ENCODE peak calls at places on chromosome 1, in eight cellular contexts. R is renal cortical epithelial cell; O is K562; B is DMS153; X is nephron progenitor cell; J is stimulated activated CD8-positive, alpha-beta memory T cell treated with anti-CD3 and anti-CD28 coated beads, Interleukin-12 subunit alpha, Interleukin-12 subunit beta, amount 100 ng/mL, for 4 hours; Z is stimulated activated CD4-positive, alpha-beta T cell treated with anti-CD3 and anti-CD28 coated beads, Interleukin-1b, Interleukin-23, amount 100 ng/mL, for 4 hours; N is HL-60. I is an unnamed sample.

GRCh38 chr1:161225178-161225533 is 704 bp upstream of the TOMM40L start:
- DNase-seq in R (no peak), O (no peak), B (no peak), X (no peak), J (no peak), Z (no peak), N (no peak), I (no peak)

GRCh38 chr1:34320081-34320480 is 143.4 kb downstream of the C1orf94 start:
- DNase-seq in R (no peak), O (no peak), B (no peak), X (no peak), J (no peak), Z (no peak), N (no peak), I (no peak)

GRCh38 chr1:42848823-42849537 is 2.6 kb downstream of the ZNF691 start:
- DNase-seq in R (no peak), O (no peak), B (no peak), X (no peak), J (no peak), Z (no peak), N (no peak), I (no peak)

GRCh38 chr1:25210728-25211127 is 21.6 kb downstream of the SYF2 start:
- DNase-seq in R (no peak), O (no peak), B (no peak), X (no peak), J (no peak), Z (no peak), N (no peak), I (no peak)

GRCh38 chr1:25619101-25619890 is 2.7 kb downstream of the MAN1C1 start:
- DNase-seq in R (no peak), O (peak; percentile 61), B (peak; percentile 33), X (peak; percentile 82), J (no peak), Z (peak; percentile 39), N (no peak), I (peak; percentile 28)

GRCh38 chr1:241391926-241392710 is 35.1 kb upstream of the RGS7 start:
- DNase-seq in R (no peak), O (no peak), B (peak; percentile 83), X (no peak), J (no peak), Z (no peak), N (no peak), I (no peak)

GRCh38 chr1:192675716-192676115 is 39.8 kb downstream of the RGS13 start:
- DNase-seq in R (no peak), O (no peak), B (no peak), X (no peak), J (no peak), Z (no peak), N (no peak), I (no peak)

GRCh38 chr1:116508984-116509980 is 61.5 kb downstream of the CD58 start:
- DNase-seq in R (peak; percentile 97), O (peak; percentile 51), B (no peak), X (no peak), J (no peak), Z (no peak), N (no peak), I (no peak)

GRCh38 chr1:187517508-187517907 is 688.8 kb downstream of the PLA2G4A start:
- DNase-seq in R (no peak), O (no peak), B (peak; percentile 89), X (no peak), J (no peak), Z (no peak), N (no peak), I (no peak)

GRCh38 chr1:85940621-85941306 is 215.8 kb downstream of the COL24A1 start:
- DNase-seq in R (no peak), O (no peak), B (no peak), X (no peak), J (no peak), Z (no peak), N (no peak), I (no peak)

GRCh38 chr1:244221961-244222360 is 170.9 kb downstream of the ZBTB18 start:
- DNase-seq in R (no peak), O (no peak), B (no peak), X (no peak), J (no peak), Z (no peak), N (no peak), I (no peak)

GRCh38 chr1:61318319-61319125 is 236.2 kb downstream of the NFIA start:
- DNase-seq in R (peak; percentile 63), O (peak; percentile 62), B (no peak), X (peak; percentile 29), J (no peak), Z (no peak), N (no peak), I (peak; percentile 92)

GRCh38 chr1:94351441-94351840 is 66.7 kb upstream of the ABCD3 start:
- DNase-seq in R (no peak), O (no peak), B (no peak), X (no peak), J (no peak), Z (no peak), N (no peak), I (no peak)

GRCh38 chr1:19676438-19676922 is 11.8 kb downstream of the HTR6 start:
- DNase-seq in R (peak; percentile 36), O (peak; percentile 84), B (no peak), X (peak; percentile 84), J (no peak), Z (no peak), N (no peak), I (peak; percentile 85)

GRCh38 chr1:108590436-108590835 is 30.5 kb downstream of the EEIG2 start:
- DNase-seq in R (no peak), O (no peak), B (no peak), X (no peak), J (no peak), Z (no peak), N (no peak), I (no peak)

GRCh38 chr1:163471766-163472165 is 150.0 kb downstream of the NUF2 start:
- DNase-seq in R (peak; percentile 36), O (no peak), B (no peak), X (no peak), J (no peak), Z (no peak), N (no peak), I (no peak)

GRCh38 chr1:33396188-33397124 is 34.4 kb downstream of the PHC2 start:
- DNase-seq in R (no peak), O (peak; percentile 84), B (no peak), X (no peak), J (no peak), Z (no peak), N (peak; percentile 51), I (peak; percentile 83)

GRCh38 chr1:220451541-220451940 is 76.4 kb upstream of the MARK1 start:
- DNase-seq in R (peak; percentile 25), O (no peak), B (no peak), X (no peak), J (no peak), Z (no peak), N (no peak), I (peak; percentile 69)

GRCh38 chr1:27026621-27027574 is 14.2 kb upstream of the TENT5B start:
- DNase-seq in R (peak; percentile 82), O (peak; percentile 90), B (peak; percentile 85), X (peak; percentile 64), J (no peak), Z (no peak), N (no peak), I (peak; percentile 69)

GRCh38 chr1:226632169-226632884 is 83.8 kb downstream of the STUM start:
- DNase-seq in R (no peak), O (no peak), B (no peak), X (no peak), J (no peak), Z (no peak), N (no peak), I (no peak)

GRCh38 chr1:203395746-203396145 is 44.8 kb upstream of the FMOD start:
- DNase-seq in R (no peak), O (no peak), B (no peak), X (no peak), J (no peak), Z (no peak), N (no peak), I (no peak)

GRCh38 chr1:67653304-67653703 is 31.7 kb upstream of the GADD45A start:
- DNase-seq in R (no peak), O (no peak), B (no peak), X (no peak), J (no peak), Z (no peak), N (no peak), I (no peak)

GRCh38 chr1:83497563-83497962 is 501.4 kb downstream of the TTLL7 start:
- DNase-seq in R (no peak), O (no peak), B (no peak), X (no peak), J (no peak), Z (no peak), N (no peak), I (peak; percentile 23)